ENCODE peak calls at places on chromosomes 7 and 10, in ten cellular contexts. K, C, M, G, L, H, A, J, Y and Z are unnamed samples.

GRCh38 chr7:142477079-142477651 is 219.3 kb upstream of the PRSS58 start:
- DNase-seq in J (no peak), L (peak; percentile 70), Y (no peak), C (no peak), G (no peak), A (no peak), M (no peak), K (no peak), H (no peak), Z (no peak)

GRCh38 chr10:103926722-103927319 is 8.8 kb upstream of the STN1 start:
- DNase-seq in M (no peak), C (peak; percentile 26), K (no peak), Y (no peak), A (peak; percentile 16), H (no peak), L (no peak), J (no peak), G (no peak), Z (peak; percentile 50)

GRCh38 chr10:58179238-58179637 is 88.5 kb downstream of the IPMK start:
- DNase-seq in K (no peak), H (no peak), Y (no peak), L (no peak), C (no peak), A (no peak), J (no peak), G (no peak), M (no peak), Z (no peak)

GRCh38 chr10:4391683-4392082 is 434.3 kb upstream of the AKR1E2 start:
- DNase-seq in L (peak; percentile 47), G (no peak), H (no peak), M (no peak), A (no peak), C (peak; percentile 1), Y (no peak), J (no peak), K (no peak), Z (no peak)

GRCh38 chr10:6119962-6120361 is 31.1 kb downstream of the RBM17 start:
- DNase-seq in G (no peak), K (no peak), M (no peak), J (no peak), H (no peak), Y (no peak), C (no peak), L (no peak), A (no peak), Z (no peak)

GRCh38 chr10:14365231-14365744 is 34.6 kb upstream of the FRMD4A start:
- DNase-seq in M (no peak), A (no peak), H (no peak), C (peak; percentile 92), K (no peak), Y (no peak), G (no peak), L (no peak), J (no peak), Z (no peak)

GRCh38 chr10:29714096-29714874 is 79.5 kb upstream of the SVIL start:
- DNase-seq in C (no peak), J (no peak), Y (peak; percentile 75), G (no peak), K (no peak), A (no peak), H (no peak), L (no peak), M (no peak), Z (no peak)

GRCh38 chr10:117615649-117616048 is 73.1 kb downstream of the EMX2 start:
- DNase-seq in J (no peak), M (no peak), Y (no peak), A (peak; percentile 72), G (no peak), H (no peak), K (no peak), L (no peak), C (peak; percentile 83), Z (no peak)

GRCh38 chr10:43962346-43963191 is 313.9 kb upstream of the ZNF32 start:
- DNase-seq in J (no peak), A (no peak), K (no peak), Y (no peak), C (no peak), M (no peak), H (no peak), G (no peak), L (no peak), Z (no peak)

GRCh38 chr7:155860840-155861479 is 48.7 kb upstream of the SHH start:
- DNase-seq in H (no peak), J (no peak), M (no peak), Y (peak; percentile 65), A (peak; percentile 7), G (peak; percentile 62), C (peak; percentile 40), L (no peak), K (no peak), Z (no peak)

GRCh38 chr10:27223964-27224363 is 16.6 kb downstream of the ACBD5 start:
- DNase-seq in G (peak; percentile 72), L (peak; percentile 36), J (no peak), Y (no peak), C (peak; percentile 35), A (peak; percentile 15), M (peak; percentile 56), H (peak; percentile 18), K (peak; percentile 41), Z (peak; percentile 1)

GRCh38 chr10:3806603-3807002 is 21.6 kb upstream of the KLF6 start:
- DNase-seq in Y (peak; percentile 51), H (no peak), J (peak; percentile 11), M (no peak), K (no peak), A (no peak), C (peak; percentile 69), G (no peak), L (no peak), Z (no peak)

GRCh38 chr7:21960922-21961321 is 15.2 kb upstream of the CDCA7L start:
- DNase-seq in J (no peak), H (no peak), L (no peak), Y (peak; percentile 35), M (no peak), A (no peak), G (no peak), K (no peak), C (no peak), Z (no peak)

GRCh38 chr7:120864146-120864920 is 6.4 kb upstream of the TSPAN12 start:
- DNase-seq in L (no peak), M (no peak), K (no peak), H (no peak), Y (no peak), G (no peak), C (peak; percentile 59), J (no peak), A (peak; percentile 40), Z (peak; percentile 51)

GRCh38 chr10:117503170-117503885 is 39.2 kb upstream of the EMX2 start:
- DNase-seq in A (peak; percentile 82), C (peak; percentile 95), J (peak; percentile 31), M (peak; percentile 23), Y (peak; percentile 32), H (no peak), K (no peak), G (peak; percentile 70), L (no peak), Z (peak; percentile 44)

GRCh38 chr7:44727346-44728262 is 21.0 kb upstream of the ZMIZ2 start:
- DNase-seq in K (no peak), M (no peak), A (no peak), G (no peak), J (no peak), Y (no peak), L (no peak), H (no peak), C (no peak), Z (no peak)

GRCh38 chr7:48760528-48761265 is 163.7 kb upstream of the CDC14C start:
- DNase-seq in M (no peak), J (no peak), K (no peak), C (no peak), G (no peak), A (no peak), L (no peak), Y (no peak), H (no peak), Z (no peak)

GRCh38 chr10:13439771-13440708 is 88.8 kb downstream of the BEND7 start:
- DNase-seq in M (peak; percentile 33), G (no peak), L (peak; percentile 40), J (no peak), K (peak; percentile 80), C (peak; percentile 51), H (peak; percentile 51), A (peak; percentile 74), Y (no peak), Z (peak; percentile 27)

GRCh38 chr7:6536262-6536770 is 14.9 kb downstream of the GRID2IP start:
- DNase-seq in Y (no peak), M (no peak), G (no peak), K (no peak), H (no peak), L (no peak), C (peak; percentile 80), J (no peak), A (peak; percentile 67), Z (peak; percentile 23)

GRCh38 chr10:70296406-70296899 is 12.6 kb upstream of the NPFFR1 start:
- DNase-seq in L (peak; percentile 75), J (no peak), G (peak; percentile 90), M (no peak), A (no peak), C (peak; percentile 15), H (no peak), Y (peak; percentile 90), K (no peak), Z (no peak)